ENCODE peak calls at places on chromosomes 3 and 15, in nine cellular contexts. One of them, this sample, is unnamed.

GRCh38 chr3:149783576-149783975 is 8.8 kb downstream of the ANKUB1 start:
- DNase-seq in psoas muscle: no peak
- DNase-seq in endothelial cell: no peak
- DNase-seq in upper lobe of right lung: no peak
- DNase-seq in A673: no peak
- DNase-seq in amygdala: no peak
- DNase-seq in T-helper 1 cell: no peak
- DNase-seq in testis: no peak
- DNase-seq in GM12865: no peak
- DNase-seq in this sample: no peak

GRCh38 chr15:52408823-52409222 is 113.2 kb upstream of the MYO5C start:
- DNase-seq in amygdala: no peak
- DNase-seq in psoas muscle: no peak
- DNase-seq in testis: no peak
- DNase-seq in endothelial cell: no peak
- DNase-seq in GM12865: peak; percentile 54
- DNase-seq in A673: no peak
- DNase-seq in T-helper 1 cell: no peak
- DNase-seq in upper lobe of right lung: no peak
- DNase-seq in this sample: no peak

GRCh38 chr3:143847787-143848631 is at the start of gene SLC9A9:
- DNase-seq in A673: peak; percentile 56
- DNase-seq in testis: peak; percentile 62
- DNase-seq in endothelial cell: peak; percentile 13
- DNase-seq in GM12865: peak; percentile 84
- DNase-seq in T-helper 1 cell: peak; percentile 81
- DNase-seq in psoas muscle: peak; percentile 15
- DNase-seq in amygdala: peak; percentile 58
- DNase-seq in upper lobe of right lung: no peak
- DNase-seq in this sample: peak; percentile 81

GRCh38 chr3:121962443-121962842 is 59.6 kb downstream of the ILDR1 start:
- DNase-seq in T-helper 1 cell: no peak
- DNase-seq in psoas muscle: no peak
- DNase-seq in endothelial cell: no peak
- DNase-seq in GM12865: no peak
- DNase-seq in amygdala: no peak
- DNase-seq in upper lobe of right lung: no peak
- DNase-seq in testis: no peak
- DNase-seq in A673: no peak
- DNase-seq in this sample: no peak

GRCh38 chr15:68620721-68621528 is 42.1 kb downstream of the CORO2B start:
- DNase-seq in amygdala: peak; percentile 92
- DNase-seq in GM12865: no peak
- DNase-seq in upper lobe of right lung: peak; percentile 74
- DNase-seq in psoas muscle: peak; percentile 92
- DNase-seq in A673: peak; percentile 99
- DNase-seq in T-helper 1 cell: no peak
- DNase-seq in testis: peak; percentile 77
- DNase-seq in endothelial cell: no peak
- DNase-seq in this sample: peak; percentile 75

GRCh38 chr15:22257047-22257667 is 176.8 kb downstream of the OR4M2 start:
- DNase-seq in T-helper 1 cell: no peak
- DNase-seq in A673: no peak
- DNase-seq in testis: peak; percentile 66
- DNase-seq in endothelial cell: no peak
- DNase-seq in upper lobe of right lung: no peak
- DNase-seq in amygdala: no peak
- DNase-seq in GM12865: no peak
- DNase-seq in psoas muscle: no peak
- DNase-seq in this sample: no peak

GRCh38 chr3:195247086-195247862 is 23.7 kb downstream of the XXYLT1 start:
- DNase-seq in A673: no peak
- DNase-seq in testis: peak; percentile 11
- DNase-seq in T-helper 1 cell: no peak
- DNase-seq in amygdala: no peak
- DNase-seq in endothelial cell: no peak
- DNase-seq in upper lobe of right lung: peak; percentile 38
- DNase-seq in GM12865: no peak
- DNase-seq in psoas muscle: no peak
- DNase-seq in this sample: no peak

GRCh38 chr3:32283304-32283703 is 44.8 kb downstream of the CMTM8 start:
- DNase-seq in upper lobe of right lung: no peak
- DNase-seq in amygdala: no peak
- DNase-seq in psoas muscle: peak; percentile 23
- DNase-seq in T-helper 1 cell: no peak
- DNase-seq in testis: no peak
- DNase-seq in endothelial cell: no peak
- DNase-seq in GM12865: peak; percentile 16
- DNase-seq in A673: no peak
- DNase-seq in this sample: no peak

GRCh38 chr15:96428742-96429141 is 98.2 kb downstream of the NR2F2 start:
- DNase-seq in GM12865: no peak
- DNase-seq in A673: peak; percentile 50
- DNase-seq in psoas muscle: peak; percentile 26
- DNase-seq in upper lobe of right lung: no peak
- DNase-seq in amygdala: no peak
- DNase-seq in T-helper 1 cell: no peak
- DNase-seq in endothelial cell: no peak
- DNase-seq in testis: peak; percentile 27
- DNase-seq in this sample: no peak

GRCh38 chr3:71581451-71581980 is 2.0 kb downstream of the FOXP1 start:
- DNase-seq in endothelial cell: peak; percentile 41
- DNase-seq in T-helper 1 cell: peak; percentile 6
- DNase-seq in A673: no peak
- DNase-seq in GM12865: no peak
- DNase-seq in psoas muscle: peak; percentile 29
- DNase-seq in testis: peak; percentile 46
- DNase-seq in amygdala: no peak
- DNase-seq in upper lobe of right lung: peak; percentile 78
- DNase-seq in this sample: no peak

GRCh38 chr15:28895146-28895545 is 9.4 kb downstream of the APBA2 start:
- DNase-seq in upper lobe of right lung: no peak
- DNase-seq in GM12865: no peak
- DNase-seq in T-helper 1 cell: no peak
- DNase-seq in amygdala: no peak
- DNase-seq in psoas muscle: no peak
- DNase-seq in A673: no peak
- DNase-seq in testis: no peak
- DNase-seq in endothelial cell: no peak
- DNase-seq in this sample: no peak

GRCh38 chr15:81101894-81102815 is 31.9 kb upstream of the CFAP161 start:
- DNase-seq in amygdala: no peak
- DNase-seq in upper lobe of right lung: no peak
- DNase-seq in GM12865: no peak
- DNase-seq in A673: no peak
- DNase-seq in testis: no peak
- DNase-seq in endothelial cell: no peak
- DNase-seq in psoas muscle: no peak
- DNase-seq in T-helper 1 cell: no peak
- DNase-seq in this sample: no peak

GRCh38 chr3:55434789-55435188 is 52.3 kb downstream of the WNT5A start:
- DNase-seq in A673: peak; percentile 42
- DNase-seq in amygdala: no peak
- DNase-seq in T-helper 1 cell: peak; percentile 3
- DNase-seq in testis: no peak
- DNase-seq in upper lobe of right lung: no peak
- DNase-seq in psoas muscle: no peak
- DNase-seq in GM12865: peak; percentile 64
- DNase-seq in endothelial cell: peak; percentile 17
- DNase-seq in this sample: no peak

GRCh38 chr3:23888617-23889228 is 28.1 kb downstream of the NKIRAS1 start:
- DNase-seq in psoas muscle: no peak
- DNase-seq in upper lobe of right lung: no peak
- DNase-seq in testis: no peak
- DNase-seq in A673: peak; percentile 34
- DNase-seq in endothelial cell: no peak
- DNase-seq in GM12865: peak; percentile 48
- DNase-seq in amygdala: no peak
- DNase-seq in T-helper 1 cell: peak; percentile 12
- DNase-seq in this sample: peak; percentile 20

GRCh38 chr3:172146349-172146748 is 107.0 kb downstream of the FNDC3B start:
- DNase-seq in A673: no peak
- DNase-seq in endothelial cell: no peak
- DNase-seq in testis: no peak
- DNase-seq in psoas muscle: no peak
- DNase-seq in amygdala: no peak
- DNase-seq in T-helper 1 cell: no peak
- DNase-seq in upper lobe of right lung: no peak
- DNase-seq in GM12865: peak; percentile 44
- DNase-seq in this sample: no peak

GRCh38 chr3:59313365-59313764 is 263.5 kb upstream of the CFAP20DC start:
- DNase-seq in T-helper 1 cell: peak; percentile 56
- DNase-seq in amygdala: no peak
- DNase-seq in endothelial cell: peak; percentile 71
- DNase-seq in upper lobe of right lung: peak; percentile 69
- DNase-seq in psoas muscle: peak; percentile 15
- DNase-seq in testis: peak; percentile 90
- DNase-seq in A673: peak; percentile 40
- DNase-seq in GM12865: peak; percentile 74
- DNase-seq in this sample: no peak

GRCh38 chr15:101540480-101541239 is 51.2 kb upstream of the PCSK6 start:
- DNase-seq in psoas muscle: no peak
- DNase-seq in upper lobe of right lung: no peak
- DNase-seq in GM12865: no peak
- DNase-seq in amygdala: no peak
- DNase-seq in testis: no peak
- DNase-seq in endothelial cell: no peak
- DNase-seq in A673: no peak
- DNase-seq in T-helper 1 cell: no peak
- DNase-seq in this sample: no peak

GRCh38 chr3:50278868-50279224 is at the start of gene LSMEM2:
- DNase-seq in GM12865: no peak
- DNase-seq in endothelial cell: no peak
- DNase-seq in psoas muscle: peak; percentile 65
- DNase-seq in upper lobe of right lung: no peak
- DNase-seq in T-helper 1 cell: no peak
- DNase-seq in testis: no peak
- DNase-seq in amygdala: no peak
- DNase-seq in A673: no peak
- DNase-seq in this sample: no peak

GRCh38 chr3:150238995-150239612 is 169.0 kb upstream of the TSC22D2 start:
- DNase-seq in amygdala: no peak
- DNase-seq in testis: no peak
- DNase-seq in A673: no peak
- DNase-seq in GM12865: no peak
- DNase-seq in upper lobe of right lung: no peak
- DNase-seq in psoas muscle: no peak
- DNase-seq in T-helper 1 cell: no peak
- DNase-seq in endothelial cell: no peak
- DNase-seq in this sample: no peak

GRCh38 chr3:2303567-2303966 is 204.9 kb downstream of the CNTN4 start:
- DNase-seq in psoas muscle: no peak
- DNase-seq in upper lobe of right lung: no peak
- DNase-seq in endothelial cell: no peak
- DNase-seq in testis: peak; percentile 48
- DNase-seq in amygdala: no peak
- DNase-seq in GM12865: peak; percentile 39
- DNase-seq in T-helper 1 cell: no peak
- DNase-seq in A673: peak; percentile 45
- DNase-seq in this sample: peak; percentile 3

GRCh38 chr15:82047493-82048446 is 2.0 kb upstream of the MEX3B start:
- DNase-seq in A673: no peak
- DNase-seq in upper lobe of right lung: no peak
- DNase-seq in psoas muscle: no peak
- DNase-seq in T-helper 1 cell: no peak
- DNase-seq in testis: peak; percentile 60
- DNase-seq in endothelial cell: peak; percentile 49
- DNase-seq in GM12865: no peak
- DNase-seq in amygdala: no peak
- DNase-seq in this sample: no peak

GRCh38 chr3:13107661-13108060 is 34.4 kb upstream of the IQSEC1 start:
- DNase-seq in upper lobe of right lung: peak; percentile 50
- DNase-seq in T-helper 1 cell: no peak
- DNase-seq in amygdala: no peak
- DNase-seq in testis: no peak
- DNase-seq in psoas muscle: no peak
- DNase-seq in endothelial cell: no peak
- DNase-seq in GM12865: no peak
- DNase-seq in A673: no peak
- DNase-seq in this sample: no peak

GRCh38 chr3:170037463-170038433 is at the start of gene GPR160:
- DNase-seq in psoas muscle: peak; percentile 69
- DNase-seq in amygdala: no peak
- DNase-seq in T-helper 1 cell: peak; percentile 81
- DNase-seq in GM12865: peak; percentile 93
- DNase-seq in A673: peak; percentile 84
- DNase-seq in upper lobe of right lung: peak; percentile 95
- DNase-seq in endothelial cell: peak; percentile 79
- DNase-seq in testis: peak; percentile 83
- DNase-seq in this sample: no peak

GRCh38 chr3:156416846-156417581 is 137.9 kb downstream of the SSR3 start:
- DNase-seq in GM12865: peak; percentile 46
- DNase-seq in testis: no peak
- DNase-seq in T-helper 1 cell: no peak
- DNase-seq in A673: no peak
- DNase-seq in amygdala: no peak
- DNase-seq in upper lobe of right lung: no peak
- DNase-seq in endothelial cell: no peak
- DNase-seq in psoas muscle: no peak
- DNase-seq in this sample: no peak

GRCh38 chr3:165194477-165195135 is 1.6 kb downstream of the SLITRK3 start:
- DNase-seq in T-helper 1 cell: no peak
- DNase-seq in testis: no peak
- DNase-seq in psoas muscle: no peak
- DNase-seq in amygdala: no peak
- DNase-seq in endothelial cell: no peak
- DNase-seq in A673: peak; percentile 6
- DNase-seq in upper lobe of right lung: no peak
- DNase-seq in GM12865: no peak
- DNase-seq in this sample: no peak

GRCh38 chr15:73681073-73681472 is 3.1 kb upstream of the CD276 start:
- DNase-seq in A673: no peak
- DNase-seq in amygdala: no peak
- DNase-seq in testis: no peak
- DNase-seq in GM12865: no peak
- DNase-seq in psoas muscle: no peak
- DNase-seq in T-helper 1 cell: no peak
- DNase-seq in upper lobe of right lung: no peak
- DNase-seq in endothelial cell: no peak
- DNase-seq in this sample: no peak

GRCh38 chr15:46857103-46857502 is 860.2 kb upstream of the SEMA6D start:
- DNase-seq in upper lobe of right lung: no peak
- DNase-seq in GM12865: no peak
- DNase-seq in testis: no peak
- DNase-seq in A673: no peak
- DNase-seq in T-helper 1 cell: no peak
- DNase-seq in psoas muscle: no peak
- DNase-seq in endothelial cell: no peak
- DNase-seq in amygdala: no peak
- DNase-seq in this sample: no peak

GRCh38 chr15:90671216-90671615 is 45.9 kb upstream of the BLM start:
- DNase-seq in T-helper 1 cell: no peak
- DNase-seq in endothelial cell: no peak
- DNase-seq in A673: no peak
- DNase-seq in psoas muscle: no peak
- DNase-seq in upper lobe of right lung: no peak
- DNase-seq in testis: no peak
- DNase-seq in GM12865: no peak
- DNase-seq in amygdala: no peak
- DNase-seq in this sample: no peak

GRCh38 chr15:31815411-31816155 is 214.7 kb upstream of the CHRNA7 start:
- DNase-seq in T-helper 1 cell: no peak
- DNase-seq in amygdala: no peak
- DNase-seq in GM12865: no peak
- DNase-seq in endothelial cell: no peak
- DNase-seq in A673: no peak
- DNase-seq in upper lobe of right lung: no peak
- DNase-seq in testis: peak; percentile 21
- DNase-seq in psoas muscle: no peak
- DNase-seq in this sample: no peak

GRCh38 chr3:16011376-16011775 is 163.1 kb upstream of the GALNT15 start:
- DNase-seq in A673: no peak
- DNase-seq in testis: no peak
- DNase-seq in psoas muscle: no peak
- DNase-seq in T-helper 1 cell: no peak
- DNase-seq in endothelial cell: no peak
- DNase-seq in amygdala: no peak
- DNase-seq in GM12865: no peak
- DNase-seq in upper lobe of right lung: no peak
- DNase-seq in this sample: no peak

GRCh38 chr15:58346361-58346760 is 85.4 kb upstream of the LIPC start:
- DNase-seq in amygdala: no peak
- DNase-seq in psoas muscle: no peak
- DNase-seq in T-helper 1 cell: no peak
- DNase-seq in testis: no peak
- DNase-seq in endothelial cell: no peak
- DNase-seq in upper lobe of right lung: no peak
- DNase-seq in A673: peak; percentile 37
- DNase-seq in GM12865: no peak
- DNase-seq in this sample: no peak

This sample was measured in SK-N-MC.